ENCODE peak calls at places on chromosomes 5 and 9, in five cellular contexts. U is HL-60, R is IMR-90, A is AG04450, D is A549. G is an unnamed sample.

GRCh38 chr9:88710449-88710848 is 175.5 kb downstream of the NXNL2 start:
- DNase-seq in D (no peak), U (no peak), A (no peak), R (peak), G (no peak)

GRCh38 chr5:32254987-32255900 is 57.5 kb downstream of the MTMR12 start:
- DNase-seq in D (no peak), U (no peak), R (peak), A (no peak), G (no peak)

GRCh38 chr5:54577542-54577941 is 60.0 kb downstream of the SNX18 start:
- DNase-seq in R (no peak), A (no peak), U (no peak), D (no peak), G (no peak)

GRCh38 chr9:123392802-123393201 is 36.8 kb downstream of the CRB2 start:
- DNase-seq in R (no peak), D (no peak), A (no peak), U (no peak), G (no peak)

GRCh38 chr5:123881791-123882244 is 369.8 kb downstream of the CSNK1G3 start:
- DNase-seq in R (peak), U (no peak), D (no peak), A (no peak), G (no peak)

GRCh38 chr5:131252824-131253171 is 11.1 kb upstream of the CDC42SE2 start:
- DNase-seq in D (no peak), R (no peak), A (no peak), U (peak), G (peak)

GRCh38 chr9:124869986-124870560 is 8.1 kb downstream of the ARPC5L start:
- DNase-seq in R (peak), U (no peak), D (no peak), A (no peak), G (peak)

GRCh38 chr9:129463477-129463876 is 157.4 kb downstream of the C9orf50 start:
- DNase-seq in D (no peak), R (no peak), A (no peak), U (no peak), G (no peak)

GRCh38 chr9:37446401-37446800 is 18.8 kb downstream of the ZBTB5 start:
- DNase-seq in R (no peak), A (no peak), U (no peak), D (no peak), G (peak)

GRCh38 chr5:65020492-65020891 is 251.8 kb downstream of the CWC27 start:
- DNase-seq in R (peak), A (no peak), D (no peak), U (no peak), G (peak)

GRCh38 chr9:128835246-128836210 is 5.9 kb upstream of the SPOUT1 start:
- DNase-seq in D (no peak), U (no peak), A (no peak), R (no peak), G (no peak)

GRCh38 chr5:132411382-132411925 is 41.9 kb downstream of the SLC22A5 start:
- DNase-seq in D (no peak), A (no peak), U (no peak), R (no peak), G (peak)

GRCh38 chr5:176809544-176810083 is 745 bp upstream of the UNC5A start:
- DNase-seq in D (no peak), U (no peak), R (no peak), A (no peak), G (no peak)

GRCh38 chr5:96927008-96927407 is 8.9 kb upstream of the LNPEP start:
- DNase-seq in R (peak), A (no peak), U (no peak), D (no peak), G (no peak)

GRCh38 chr5:55511010-55511409 is 23.8 kb downstream of the PLPP1 start:
- DNase-seq in U (no peak), A (no peak), D (no peak), R (no peak), G (no peak)

GRCh38 chr5:59673438-59674058 is 220.0 kb downstream of the PDE4D start:
- DNase-seq in A (no peak), D (peak), U (peak), R (peak), G (peak)

GRCh38 chr5:95969646-95970358 is 8.2 kb upstream of the ELL2 start:
- DNase-seq in D (no peak), U (peak), A (peak), R (peak), G (no peak)

GRCh38 chr5:91906494-91906893 is 523.4 kb upstream of the ARRDC3 start:
- DNase-seq in R (no peak), D (no peak), U (no peak), A (no peak), G (no peak)

GRCh38 chr5:132281856-132282614 is 12.2 kb upstream of the SLC22A4 start:
- DNase-seq in D (no peak), A (no peak), R (no peak), U (no peak), G (no peak)

GRCh38 chr9:5393497-5393896 is 44.2 kb downstream of the PLGRKT start:
- DNase-seq in U (no peak), A (no peak), R (no peak), D (no peak), G (no peak)

GRCh38 chr5:175750476-175751080 is 92.7 kb downstream of the HRH2 start:
- DNase-seq in A (no peak), D (no peak), R (no peak), U (no peak), G (no peak)

GRCh38 chr5:150651924-150652688 is 8.9 kb upstream of the MYOZ3 start:
- DNase-seq in A (no peak), R (no peak), U (no peak), D (no peak), G (no peak)

GRCh38 chr9:112955550-112955949 is 56.4 kb downstream of the ZNF883 start:
- DNase-seq in R (no peak), D (no peak), A (no peak), U (no peak), G (no peak)

GRCh38 chr9:16002816-16003215 is 450.0 kb downstream of the CCDC171 start:
- DNase-seq in U (no peak), D (no peak), R (peak), A (no peak), G (no peak)

GRCh38 chr9:104866186-104866585 is 61.8 kb downstream of the ABCA1 start:
- DNase-seq in R (peak), D (no peak), A (no peak), U (no peak), G (no peak)

GRCh38 chr5:113371788-113372196 is 63.0 kb downstream of the TSSK1B start:
- DNase-seq in R (no peak), D (no peak), A (no peak), U (no peak), G (no peak)

GRCh38 chr5:177508217-177508611 is 1.4 kb downstream of the DOK3 start:
- DNase-seq in A (no peak), U (no peak), R (no peak), D (no peak), G (no peak)

GRCh38 chr5:173901705-173902104 is 13.6 kb downstream of the CPEB4 start:
- DNase-seq in A (no peak), U (no peak), R (no peak), D (no peak), G (no peak)

GRCh38 chr5:673837-674629 is 19.1 kb downstream of the TPPP start:
- DNase-seq in R (no peak), A (no peak), D (no peak), U (no peak), G (no peak)

GRCh38 chr5:60334281-60334713 is 365.7 kb downstream of the DEPDC1B start:
- DNase-seq in R (peak), D (peak), A (no peak), U (no peak), G (no peak)

GRCh38 chr5:5483880-5484595 is 61.6 kb downstream of the ICE1 start:
- DNase-seq in U (no peak), A (no peak), R (peak), D (no peak), G (no peak)

GRCh38 chr9:137410891-137411249 is 12.1 kb downstream of the EXD3 start:
- DNase-seq in U (no peak), A (no peak), D (no peak), R (no peak), G (no peak)

GRCh38 chr9:137411260-137411659 is 11.7 kb downstream of the EXD3 start:
- DNase-seq in D (no peak), A (no peak), U (no peak), R (no peak), G (no peak)

GRCh38 chr9:137412431-137412830 is 10.5 kb downstream of the EXD3 start:
- DNase-seq in U (no peak), A (no peak), D (no peak), R (peak), G (no peak)

GRCh38 chr9:137409515-137409914 is 13.4 kb downstream of the EXD3 start:
- DNase-seq in R (no peak), D (no peak), U (no peak), A (no peak), G (no peak)

GRCh38 chr9:137411670-137412380 is 11.1 kb downstream of the EXD3 start:
- DNase-seq in R (peak), A (peak), U (peak), D (peak), G (no peak)
- H3K4me3 ChIP-seq in R (no peak), A (no peak), U (no peak), D (peak), G (no peak)

DNA sequence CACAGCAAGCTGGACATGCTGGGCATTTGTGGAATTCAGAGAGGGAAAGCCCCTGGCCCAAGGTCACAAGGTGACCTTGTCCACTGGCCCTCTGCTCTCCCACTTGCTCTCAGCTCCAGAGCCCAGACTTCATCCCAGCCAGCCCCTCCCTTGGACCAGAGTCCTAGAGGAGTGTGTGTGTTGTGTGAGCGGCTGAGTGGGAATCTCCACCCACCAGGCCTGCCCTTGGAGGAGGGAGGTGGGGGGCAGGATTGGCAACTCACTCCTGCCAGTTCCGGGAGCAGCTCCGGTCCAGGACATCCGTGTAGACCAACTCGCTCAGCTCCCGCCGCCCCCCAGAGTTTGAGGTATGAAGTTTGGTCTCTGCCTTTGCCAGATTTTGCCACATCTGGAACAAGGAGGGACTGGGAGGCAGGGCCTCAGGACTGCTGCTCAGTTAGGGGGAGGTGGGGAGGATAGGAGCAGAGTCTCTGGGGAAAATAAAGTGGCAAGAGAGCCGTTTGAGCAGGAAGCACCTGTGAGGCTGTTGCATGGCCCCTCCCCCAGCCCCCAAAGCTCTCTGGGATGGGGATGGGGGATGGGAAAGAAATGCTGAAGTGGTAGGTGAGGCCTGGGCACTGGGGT is 1.4 kb downstream of the MZB1 start:
- DNase-seq in A (no peak), U (peak), R (peak), D (peak), G (peak)
- H3K4me3 ChIP-seq in A (no peak), U (peak), R (no peak), D (peak), G (peak)

DNA sequence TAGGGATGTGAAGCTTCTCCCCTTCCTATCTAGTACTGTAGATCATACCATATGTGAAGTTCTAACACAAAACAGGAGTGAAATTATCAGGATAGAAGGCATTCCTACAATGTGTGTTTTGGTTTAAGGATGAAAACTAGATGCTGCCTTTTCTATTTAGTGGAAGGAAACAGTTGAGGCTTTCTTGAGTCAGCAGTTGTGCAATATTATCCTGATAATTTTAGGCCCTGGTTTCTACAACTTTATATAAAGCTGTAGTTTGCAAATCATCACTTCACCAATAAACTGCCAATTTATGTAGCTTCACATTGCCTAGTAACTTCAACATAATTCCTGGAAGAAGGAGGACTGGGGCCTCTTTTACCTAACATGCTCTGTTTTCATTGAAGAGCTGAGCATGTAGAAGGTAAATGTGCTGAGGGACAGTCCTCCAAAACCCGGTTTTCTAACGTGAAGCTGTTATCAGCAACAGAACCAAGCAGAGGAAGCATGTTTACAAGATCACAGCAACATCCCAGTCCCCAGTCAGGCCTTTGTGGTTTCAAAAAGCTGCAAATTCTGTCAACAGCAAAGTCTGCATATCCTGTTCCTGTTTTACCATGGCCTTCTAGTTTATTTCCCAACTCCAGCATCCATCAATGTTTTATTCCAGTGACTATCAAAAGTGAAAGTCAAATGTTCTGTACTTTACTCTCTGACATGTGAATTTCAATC is 513.4 kb upstream of the MEF2C start:
- DNase-seq in A (no peak), R (peak), U (no peak), D (no peak), G (peak)
- H3K4me3 ChIP-seq in A (no peak), R (no peak), U (no peak), D (no peak), G (no peak)

GRCh38 chr5:151903243-151903653 is 21.4 kb downstream of the GLRA1 start:
- DNase-seq in U (no peak), A (no peak), R (no peak), D (no peak), G (no peak)

GRCh38 chr5:151905639-151906038 is 19.0 kb downstream of the GLRA1 start:
- DNase-seq in A (no peak), R (no peak), U (no peak), D (no peak), G (no peak)

GRCh38 chr5:151904921-151905320 is 19.7 kb downstream of the GLRA1 start:
- DNase-seq in R (no peak), D (no peak), U (no peak), A (no peak), G (no peak)

GRCh38 chr5:151904127-151904526 is 20.5 kb downstream of the GLRA1 start:
- DNase-seq in U (no peak), A (no peak), R (no peak), D (no peak), G (no peak)

DNA sequence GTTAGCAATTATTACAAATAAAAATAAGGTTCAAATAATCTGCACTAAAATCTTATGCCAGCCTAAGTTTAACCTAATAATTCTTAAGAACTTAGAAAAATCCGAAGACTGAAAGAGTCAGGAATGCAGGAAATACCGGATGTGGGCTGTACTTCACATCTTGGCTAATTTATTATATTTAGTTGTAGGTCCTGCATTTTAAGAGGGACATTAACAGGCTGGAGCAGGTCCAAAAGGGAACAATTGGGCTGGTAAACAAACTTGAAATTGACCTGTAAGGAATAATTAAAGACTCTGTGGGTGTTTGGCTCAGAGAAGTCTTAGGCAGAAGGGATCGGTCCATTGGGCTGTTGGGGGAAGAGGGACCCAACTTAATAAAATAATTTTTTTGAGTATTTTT is 18.4 kb downstream of the GLRA1 start:
- DNase-seq in U (no peak), D (no peak), R (peak), A (no peak), G (no peak)
- H3K4me3 ChIP-seq in U (no peak), D (no peak), R (no peak), A (no peak), G (no peak)

GRCh38 chr9:34797367-34797766 is 87.4 kb upstream of the CCL21 start:
- DNase-seq in R (no peak), D (no peak), U (no peak), A (no peak), G (no peak)
- H3K4me3 ChIP-seq in R (no peak), D (no peak), U (no peak), A (no peak), G (no peak)

G was measured in Jurkat, Clone E6-1.